ENCODE peak calls at places on chromosome 11, in seven cellular contexts. Y is prostate gland, L is uterus, A is heart left ventricle, F is Peyer's patch, B is adrenal gland, Z is spleen. H is an unnamed sample.
A peak's percentile ranks its signal among the peaks of the same experiment; 100 is the strongest.

GRCh38 chr11:133951484-133952198 is 5.1 kb downstream of the IGSF9B start:
- DNase-seq in Y (no peak), F (no peak), L (no peak), B (no peak), A (no peak), Z (no peak), H (no peak)

GRCh38 chr11:877565-877964 is 33.0 kb downstream of the CHID1 start:
- DNase-seq in A (no peak), L (no peak), Z (no peak), Y (no peak), B (no peak), F (no peak), H (peak; percentile 75)

GRCh38 chr11:118295834-118296454 is 8.6 kb upstream of the CD3E start:
- DNase-seq in A (no peak), B (no peak), Z (no peak), Y (peak; percentile 28), L (no peak), F (no peak), H (peak; percentile 17)

GRCh38 chr11:125022551-125022950 is 40.6 kb upstream of the SLC37A2 start:
- DNase-seq in F (no peak), B (no peak), A (no peak), Z (no peak), L (no peak), Y (no peak), H (no peak)

GRCh38 chr11:134655189-134655937 is 243.3 kb upstream of the B3GAT1 start:
- DNase-seq in F (no peak), B (no peak), Y (no peak), Z (peak; percentile 59), L (peak; percentile 3), A (peak; percentile 4), H (no peak)

GRCh38 chr11:118714816-118715215 is 35.4 kb upstream of the TREH start:
- DNase-seq in A (no peak), F (no peak), Y (no peak), L (no peak), B (no peak), Z (no peak), H (peak; percentile 63)

GRCh38 chr11:128575174-128575955 is 12.0 kb downstream of the ETS1 start:
- DNase-seq in B (no peak), Z (no peak), F (no peak), L (no peak), A (no peak), Y (no peak), H (no peak)

GRCh38 chr11:2975594-2975993 is 16.5 kb downstream of the NAP1L4 start:
- DNase-seq in L (no peak), Z (no peak), A (no peak), B (no peak), Y (peak; percentile 22), F (no peak), H (peak; percentile 69)

GRCh38 chr11:2825886-2826678 is 59.5 kb downstream of the CDKN1C start:
- DNase-seq in L (peak; percentile 94), F (no peak), B (peak; percentile 79), Y (peak; percentile 82), A (peak; percentile 65), Z (no peak), H (no peak)

GRCh38 chr11:27386176-27386575 is 23.2 kb upstream of the CCDC34 start:
- DNase-seq in L (no peak), Z (no peak), Y (no peak), A (no peak), F (no peak), B (no peak), H (no peak)

GRCh38 chr11:48879256-48879655 is 104.4 kb downstream of the TRIM51G start:
- DNase-seq in B (no peak), Z (no peak), F (no peak), L (no peak), Y (no peak), A (no peak), H (no peak)

GRCh38 chr11:46183819-46184218 is 62.6 kb upstream of the PHF21A start:
- DNase-seq in Y (no peak), L (no peak), A (no peak), F (no peak), B (no peak), Z (no peak), H (no peak)

GRCh38 chr11:2562181-2562581 is 117.4 kb downstream of the KCNQ1 start:
- DNase-seq in Z (peak; percentile 59), B (peak; percentile 71), L (no peak), A (no peak), Y (no peak), F (no peak), H (no peak)

GRCh38 chr11:15176646-15177163 is 62.0 kb downstream of the INSC start:
- DNase-seq in Y (no peak), A (no peak), Z (no peak), L (no peak), F (no peak), B (no peak), H (no peak)

GRCh38 chr11:15179167-15179566 is 64.4 kb downstream of the INSC start:
- DNase-seq in B (no peak), A (no peak), Z (no peak), L (no peak), Y (no peak), F (no peak), H (no peak)

GRCh38 chr11:15177491-15177890 is 62.8 kb downstream of the INSC start:
- DNase-seq in F (no peak), L (no peak), A (no peak), B (no peak), Y (no peak), Z (no peak), H (no peak)

GRCh38 chr11:15180212-15180814 is 65.6 kb downstream of the INSC start:
- DNase-seq in B (no peak), Z (no peak), F (no peak), Y (no peak), L (no peak), A (no peak), H (no peak)

DNA sequence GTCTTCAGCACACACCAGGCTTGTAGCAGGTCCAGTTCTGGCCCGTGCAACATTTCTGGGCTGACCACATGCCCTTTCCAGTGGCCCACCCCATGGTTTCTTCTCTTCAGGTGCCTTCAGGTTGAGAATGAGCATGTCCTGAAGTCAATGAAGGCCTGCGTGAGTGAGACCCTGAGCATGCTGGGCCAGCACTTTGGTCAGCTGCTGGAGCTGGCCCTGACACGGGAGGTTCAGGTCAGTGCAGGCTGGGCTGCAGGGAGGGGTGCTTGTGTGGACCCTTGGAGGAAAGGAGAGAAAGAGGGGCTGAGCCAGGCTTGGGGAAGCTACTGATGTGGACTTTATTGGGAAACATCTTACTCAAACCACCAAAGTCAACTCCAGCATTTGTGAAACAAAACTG is 63.5 kb downstream of the INSC start:
- DNase-seq in B (no peak), F (no peak), A (no peak), L (no peak), Z (no peak), Y (no peak), H (no peak)
- TF ChIP-seq POLR2A in B (no peak), F (no peak), A (no peak), L (no peak), Z (no peak), Y (no peak), H (no peak)

DNA sequence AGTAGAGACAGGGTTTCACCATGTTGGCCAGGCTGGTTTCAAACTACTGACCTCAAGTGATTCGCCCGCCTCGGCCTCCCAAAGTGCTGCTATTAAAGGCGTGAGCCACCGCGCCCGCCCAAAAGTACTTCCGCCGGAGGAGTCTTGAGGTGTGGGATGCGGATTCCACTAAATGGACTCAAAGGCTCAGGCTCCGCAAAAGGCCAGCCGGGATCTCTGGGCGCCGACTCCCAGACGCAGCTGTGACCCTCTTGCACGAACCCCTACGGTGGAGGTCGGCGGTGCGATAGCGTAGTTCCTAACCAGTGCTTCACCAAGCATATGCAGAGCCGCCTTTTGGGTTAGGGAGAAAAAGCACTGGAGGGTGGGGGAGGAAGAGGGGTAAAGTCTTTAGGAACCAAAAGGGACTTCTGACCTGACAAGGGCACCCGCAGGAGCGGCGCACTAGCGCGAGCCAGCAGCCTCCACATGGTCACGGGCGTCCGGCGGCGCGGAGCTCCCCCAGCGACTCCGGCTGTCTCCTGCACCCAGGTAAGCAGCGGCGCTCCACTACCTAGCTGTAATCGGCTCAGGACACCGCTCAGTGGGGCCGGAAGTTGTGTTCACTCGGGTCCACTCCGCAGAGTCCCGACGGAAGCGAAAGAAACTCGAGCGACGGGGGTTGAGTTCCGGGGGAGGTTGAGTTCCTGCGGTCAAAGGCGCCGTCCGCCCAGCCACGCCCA is at the start of gene MRPL16:
- DNase-seq in A (peak; percentile 89), B (peak; percentile 88), Z (peak; percentile 95), Y (peak; percentile 86), F (peak; percentile 88), L (peak; percentile 85), H (peak; percentile 95)
- TF ChIP-seq POLR2A in A (peak; percentile 48), B (no peak), Z (no peak), Y (peak; percentile 48), F (peak; percentile 74), L (no peak), H (peak; percentile 79)

GRCh38 chr11:9613830-9614762 is 40.6 kb downstream of the WEE1 start:
- DNase-seq in B (peak; percentile 81), A (peak; percentile 90), Y (peak; percentile 84), Z (peak; percentile 99), F (peak; percentile 89), L (peak; percentile 79), H (peak; percentile 89)

GRCh38 chr11:9615031-9615451 is 41.6 kb downstream of the WEE1 start:
- DNase-seq in B (no peak), A (no peak), L (no peak), Z (no peak), Y (no peak), F (peak; percentile 75), H (no peak)

GRCh38 chr11:9616042-9616640 is 42.7 kb downstream of the WEE1 start:
- DNase-seq in Z (no peak), F (no peak), Y (no peak), A (no peak), B (no peak), L (no peak), H (no peak)

GRCh38 chr11:9609841-9610240 is 36.4 kb downstream of the WEE1 start:
- DNase-seq in F (no peak), B (no peak), Y (no peak), Z (no peak), A (no peak), L (no peak), H (no peak)

GRCh38 chr11:9613118-9613829 is 39.8 kb downstream of the WEE1 start:
- DNase-seq in L (peak; percentile 94), Z (peak; percentile 97), A (peak; percentile 94), Y (peak; percentile 93), F (peak; percentile 88), B (peak; percentile 93), H (peak; percentile 88)
- TF ChIP-seq POLR2A in L (peak; percentile 68), Z (no peak), A (peak; percentile 40), Y (peak; percentile 50), F (peak; percentile 66), B (peak; percentile 55), H (peak; percentile 24)

GRCh38 chr11:6418199-6418957 is 516 bp downstream of the APBB1 start:
- DNase-seq in Y (no peak), A (peak; percentile 46), Z (peak; percentile 84), L (no peak), F (no peak), B (peak; percentile 32), H (no peak)

GRCh38 chr11:6414874-6415328 is 4.0 kb downstream of the APBB1 start:
- DNase-seq in L (no peak), Y (no peak), A (no peak), F (no peak), B (no peak), Z (no peak), H (no peak)

GRCh38 chr11:6420677-6421076 is 1.8 kb upstream of the APBB1 start:
- DNase-seq in Z (no peak), A (no peak), F (no peak), Y (no peak), L (no peak), B (no peak), H (no peak)

GRCh38 chr11:6413791-6414231 is 5.1 kb downstream of the APBB1 start:
- DNase-seq in L (no peak), B (no peak), Y (no peak), Z (no peak), A (no peak), F (no peak), H (no peak)

GRCh38 chr11:6418958-6419611 is at the start of gene APBB1:
- DNase-seq in Z (peak; percentile 91), B (peak; percentile 50), Y (peak; percentile 56), F (peak; percentile 66), A (peak; percentile 78), L (peak; percentile 65), H (peak; percentile 74)
- TF ChIP-seq POLR2A in Z (no peak), B (peak; percentile 70), Y (peak; percentile 3), F (peak; percentile 29), A (peak; percentile 75), L (peak; percentile 29), H (no peak)